ENCODE peak calls at places on chromosomes 6 and 20, in six cellular contexts. S is lower lobe of right lung, E is psoas muscle, A is stomach, X is heart right ventricle, V is tibial artery. C is an unnamed sample. For H3K9me3 and H3K4me1, the result is how much of the 10 kb centered on the place peaks cover.

GRCh38 chr6:83193747-83194582 is 808 bp downstream of the RWDD2A start:
- DNase-seq in S (peak), E (peak), A (peak), X (peak), V (peak), C (peak)

GRCh38 chr20:18734525-18735189 is 78.9 kb upstream of the SCP2D1 start:
- DNase-seq in S (no peak), E (no peak), A (no peak), X (no peak), V (no peak), C (no peak)

GRCh38 chr6:1901556-1901955 is 291.8 kb downstream of the FOXC1 start:
- DNase-seq in S (no peak), E (no peak), A (no peak), X (no peak), V (no peak), C (no peak)

GRCh38 chr6:118565317-118565960 is 17.3 kb downstream of the PLN start:
- DNase-seq in S (no peak), E (no peak), A (no peak), X (no peak), V (no peak), C (peak)

GRCh38 chr6:15507221-15507620 is 155.6 kb downstream of the DTNBP1 start:
- DNase-seq in S (no peak), E (no peak), A (no peak), X (no peak), V (no peak), C (no peak)

GRCh38 chr20:33846291-33846916 is 35.3 kb downstream of the CHMP4B start:
- DNase-seq in S (no peak), E (no peak), A (no peak), X (no peak), V (peak), C (no peak)

GRCh38 chr6:51817832-51818231 is 269.6 kb downstream of the PKHD1 start:
- DNase-seq in S (no peak), E (no peak), A (no peak), X (no peak), V (no peak), C (no peak)

GRCh38 chr20:35264755-35265154 is 13.2 kb downstream of the MMP24OS start:
- DNase-seq in S (no peak), E (no peak), A (no peak), X (no peak), V (no peak), C (no peak)

GRCh38 chr6:132843316-132844040 is 29.1 kb downstream of the RPS12 start:
- DNase-seq in S (no peak), E (no peak), A (no peak), X (no peak), V (no peak), C (no peak)

GRCh38 chr20:20743511-20744169 is 31.2 kb upstream of the RALGAPA2 start:
- DNase-seq in S (peak), E (peak), A (peak), X (peak), V (peak), C (peak)

GRCh38 chr6:167493310-167493709 is 168.4 kb downstream of the TTLL2 start:
- DNase-seq in S (no peak), E (no peak), A (no peak), X (no peak), V (no peak), C (no peak)

GRCh38 chr20:23091741-23092408 is 5.8 kb upstream of the CD93 start:
- DNase-seq in S (no peak), E (no peak), A (no peak), X (no peak), V (no peak), C (no peak)

GRCh38 chr20:63116412-63117106 is 99.4 kb downstream of the YTHDF1 start:
- DNase-seq in S (peak), E (no peak), A (no peak), X (peak), V (no peak), C (peak)

GRCh38 chr6:28710466-28711191 is 184.9 kb downstream of the GPX5 start:
- DNase-seq in S (no peak), E (no peak), A (no peak), X (no peak), V (no peak), C (no peak)

GRCh38 chr6:125748534-125749111 is 809 bp upstream of the HEY2 start:
- DNase-seq in S (no peak), E (no peak), A (no peak), X (no peak), V (no peak), C (no peak)

GRCh38 chr6:145372671-145373123 is 362.6 kb downstream of the EPM2A start:
- DNase-seq in S (no peak), E (no peak), A (peak), X (no peak), V (no peak), C (no peak)

GRCh38 chr6:22147983-22148797 is 148.6 kb downstream of the PRL start:
- DNase-seq in S (peak), E (no peak), A (no peak), X (peak), V (no peak), C (peak)

GRCh38 chr20:36473164-36473563 is 68.2 kb upstream of the MYL9 start:
- DNase-seq in S (no peak), E (no peak), A (no peak), X (no peak), V (no peak), C (no peak)

GRCh38 chr6:100343678-100344077 is 121.0 kb downstream of the SIM1 start:
- DNase-seq in S (no peak), E (no peak), A (no peak), X (no peak), V (no peak), C (no peak)

GRCh38 chr20:42191140-42191860 is 573.1 kb upstream of the CHD6 start:
- DNase-seq in S (no peak), E (no peak), A (no peak), X (no peak), V (no peak), C (no peak)

GRCh38 chr20:53910312-53911002 is 159.9 kb downstream of the BCAS1 start:
- DNase-seq in S (no peak), E (no peak), A (no peak), X (no peak), V (no peak), C (no peak)

GRCh38 chr6:143397229-143398222 is 53.0 kb downstream of the ADAT2 start:
- DNase-seq in S (peak), E (peak), A (peak), X (no peak), V (peak), C (peak)

GRCh38 chr6:15369838-15370237 is 124.0 kb downstream of the JARID2 start:
- DNase-seq in S (no peak), E (no peak), A (no peak), X (no peak), V (no peak), C (no peak)

GRCh38 chr6:13453172-13453552 is 34.2 kb downstream of the GFOD1 start:
- DNase-seq in S (no peak), E (no peak), A (no peak), X (no peak), V (no peak), C (no peak)

GRCh38 chr6:145031001-145031400 is 704.3 kb downstream of the EPM2A start:
- DNase-seq in S (no peak), E (no peak), A (no peak), X (no peak), V (no peak), C (no peak)

GRCh38 chr6:165002866-165003265 is 306.5 kb downstream of the C6orf118 start:
- DNase-seq in S (no peak), E (no peak), A (no peak), X (no peak), V (no peak), C (no peak)
- H3K9me3 ChIP-seq in S (under half), E (under half), A (under half), X (under half), V (under half), C (half or more)

GRCh38 chr20:25256226-25256859 is 8.5 kb downstream of the PYGB start:
- DNase-seq in S (no peak), E (no peak), A (no peak), X (no peak), V (no peak), C (no peak)
- H3K4me1 ChIP-seq in S (under half), E (under half), A (half or more), X (half or more), V (half or more), C (half or more)

DNA sequence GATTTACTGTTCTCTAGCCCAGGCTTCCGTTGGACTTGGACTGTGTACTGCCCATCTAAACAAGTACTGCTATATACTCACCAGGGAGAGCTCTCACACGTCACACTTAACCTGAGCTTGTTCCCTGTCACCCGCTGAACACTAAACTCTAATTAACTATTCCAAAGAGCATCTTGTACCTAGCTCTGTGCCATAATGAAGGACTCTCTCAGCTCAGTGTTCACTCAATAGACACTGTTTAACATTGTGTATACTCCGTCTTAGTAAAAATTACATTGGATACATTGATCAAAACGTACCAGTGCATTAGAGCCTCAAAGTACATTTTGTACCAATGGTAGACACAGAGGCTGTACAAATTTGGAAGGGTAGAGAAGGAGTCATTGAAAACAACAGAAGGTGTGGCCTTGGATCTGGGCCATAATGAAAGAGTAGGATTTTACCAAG is 55.4 kb upstream of the EPHA7 start:
- DNase-seq in S (no peak), E (no peak), A (no peak), X (no peak), V (no peak), C (peak)
- TF ChIP-seq CTCF in S (no peak), E (no peak), A (no peak), X (no peak), V (no peak), C (no peak)

DNA sequence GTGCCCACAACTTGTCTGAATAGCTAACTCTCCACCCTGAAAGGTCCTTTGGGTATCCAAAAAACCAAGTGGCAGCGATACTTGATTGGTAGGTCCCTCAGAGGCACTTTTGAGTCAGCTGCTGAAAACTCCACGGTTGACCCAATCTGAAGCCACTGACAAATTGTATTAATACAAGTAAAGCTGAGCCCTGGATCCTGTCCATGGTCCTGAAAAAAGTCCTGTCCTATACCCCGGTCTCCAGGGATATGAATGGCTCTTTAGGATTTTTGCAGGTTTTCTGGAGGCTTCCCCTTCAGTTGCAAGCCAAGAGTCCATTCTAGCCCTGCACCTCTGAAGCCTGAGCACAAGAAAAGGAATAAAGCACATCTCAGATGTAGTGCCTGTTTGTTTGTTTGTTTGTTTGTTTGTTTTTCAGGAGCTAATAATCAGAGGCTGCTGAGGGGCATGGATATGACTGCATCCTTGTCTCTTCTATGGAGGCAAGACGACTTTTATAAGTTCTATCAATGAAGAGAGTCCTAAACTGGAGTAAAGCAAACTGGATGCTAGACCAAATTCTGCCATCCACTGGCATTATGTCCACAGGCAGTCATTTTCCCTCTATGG is 1.7 kb upstream of the SLC12A5 start:
- DNase-seq in S (no peak), E (no peak), A (no peak), X (no peak), V (peak), C (no peak)
- H3K9me3 ChIP-seq in S (under half), E (under half), A (under half), X (under half), V (under half), C (under half)

GRCh38 chr6:134211297-134211696 is 106.6 kb downstream of the SGK1 start:
- DNase-seq in S (no peak), E (no peak), A (no peak), X (no peak), V (no peak), C (no peak)

GRCh38 chr6:134221250-134221649 is 96.7 kb downstream of the SGK1 start:
- DNase-seq in S (no peak), E (no peak), A (no peak), X (no peak), V (no peak), C (no peak)

GRCh38 chr6:134217516-134218140 is 100.3 kb downstream of the SGK1 start:
- DNase-seq in S (no peak), E (no peak), A (no peak), X (no peak), V (no peak), C (no peak)

GRCh38 chr6:134217110-134217509 is 100.8 kb downstream of the SGK1 start:
- DNase-seq in S (no peak), E (no peak), A (no peak), X (no peak), V (no peak), C (no peak)

DNA sequence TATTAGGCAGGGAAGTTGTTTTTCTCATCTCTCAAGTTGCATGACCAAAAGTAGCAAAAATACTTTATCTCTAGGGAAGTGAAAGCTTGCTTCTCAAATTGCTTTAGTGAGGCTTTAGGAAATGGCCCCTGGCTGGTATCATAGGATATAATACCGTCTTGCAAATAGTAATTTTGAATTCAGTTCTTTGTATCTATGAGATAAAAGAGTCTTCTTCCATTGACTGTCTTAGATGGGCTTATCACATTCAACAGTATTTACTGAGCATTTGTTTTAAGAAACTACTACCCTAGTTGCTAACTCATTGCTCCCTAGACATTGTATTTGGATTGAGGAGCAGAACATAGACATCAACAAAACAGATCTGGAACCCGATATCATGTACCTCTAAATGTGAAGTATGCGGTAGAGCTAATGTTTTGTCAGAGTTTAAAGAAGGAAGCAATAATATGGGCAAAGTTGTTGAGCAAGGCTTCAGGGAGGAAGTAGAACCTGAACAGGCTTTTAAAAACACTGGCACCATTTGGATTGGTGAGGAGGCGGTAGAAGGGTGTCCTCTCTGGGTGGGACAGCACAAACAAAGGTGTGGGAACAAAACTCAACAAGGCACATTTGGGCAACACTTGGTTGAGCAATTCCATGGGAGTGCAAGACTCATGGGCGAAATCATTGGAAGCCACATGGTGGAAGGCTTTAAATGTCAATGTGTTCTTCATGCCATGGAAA is 101.4 kb downstream of the SGK1 start:
- DNase-seq in S (no peak), E (no peak), A (no peak), X (no peak), V (no peak), C (no peak)
- H3K4me1 ChIP-seq in S (under half), E (under half), A (under half), X (under half), V (under half), C (under half)

DNA sequence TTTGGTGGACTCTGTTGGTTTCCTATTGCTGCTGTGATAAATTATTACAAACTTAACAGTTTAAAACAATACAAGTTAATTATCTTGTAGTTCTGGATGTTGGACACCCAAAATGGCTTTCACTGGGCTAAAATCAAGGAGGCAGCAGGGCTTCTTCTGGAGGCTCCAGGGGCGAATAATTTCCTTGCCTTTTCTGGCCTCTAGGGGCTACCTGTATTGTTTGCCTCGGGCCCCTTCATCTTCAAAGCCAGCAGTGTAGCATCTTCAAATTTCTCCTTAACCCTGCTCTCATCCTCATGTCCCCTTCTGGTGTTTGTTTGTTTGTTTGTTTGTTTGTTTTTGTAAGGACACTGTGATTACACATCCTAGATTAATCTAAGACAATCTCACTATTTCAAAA is 60.5 kb upstream of the ANKEF1 start:
- DNase-seq in S (no peak), E (no peak), A (no peak), X (no peak), V (no peak), C (no peak)
- TF ChIP-seq CTCF in S (no peak), E (no peak), A (no peak), X (no peak), V (no peak), C (no peak)

GRCh38 chr6:71367763-71368162 is 79.2 kb downstream of the OGFRL1 start:
- DNase-seq in S (no peak), E (no peak), A (no peak), X (no peak), V (no peak), C (no peak)

GRCh38 chr6:71368284-71368683 is 79.7 kb downstream of the OGFRL1 start:
- DNase-seq in S (no peak), E (no peak), A (no peak), X (no peak), V (no peak), C (no peak)

GRCh38 chr6:71364910-71365542 is 76.4 kb downstream of the OGFRL1 start:
- DNase-seq in S (no peak), E (no peak), A (no peak), X (no peak), V (no peak), C (no peak)
- H3K9me3 ChIP-seq in S (under half), E (under half), A (under half), X (under half), V (under half), C (under half)

GRCh38 chr6:43493230-43493629 is 15.9 kb downstream of the TJAP1 start:
- DNase-seq in S (no peak), E (no peak), A (no peak), X (no peak), V (no peak), C (no peak)

GRCh38 chr6:43492673-43493072 is 15.3 kb downstream of the TJAP1 start:
- DNase-seq in S (no peak), E (no peak), A (no peak), X (no peak), V (no peak), C (no peak)

GRCh38 chr6:43494321-43494720 is 15.8 kb downstream of the LRRC73 start:
- DNase-seq in S (no peak), E (no peak), A (no peak), X (no peak), V (no peak), C (no peak)

GRCh38 chr6:43494766-43495165 is 15.4 kb downstream of the LRRC73 start:
- DNase-seq in S (no peak), E (no peak), A (no peak), X (no peak), V (no peak), C (no peak)

DNA sequence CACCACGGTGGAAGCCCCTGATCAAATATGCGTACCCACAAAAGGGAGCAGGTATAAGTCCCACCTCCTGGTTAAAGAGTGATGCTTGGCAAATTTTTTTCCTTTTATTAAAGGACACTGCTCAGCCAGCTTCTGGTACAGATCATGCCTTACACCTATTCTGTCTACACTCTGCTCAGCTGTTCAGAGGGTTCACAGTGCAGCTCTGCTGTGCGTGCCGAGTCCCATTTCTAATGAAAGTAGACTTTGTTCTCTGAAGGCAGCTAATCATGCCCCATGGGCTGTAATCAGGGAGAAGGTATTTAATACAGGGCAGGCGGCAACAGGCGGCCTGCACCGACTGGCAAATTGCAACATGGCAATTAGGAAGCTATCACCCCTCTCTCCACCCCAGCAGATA is 16.3 kb downstream of the LRRC73 start:
- DNase-seq in S (no peak), E (no peak), A (no peak), X (no peak), V (no peak), C (no peak)
- H3K4me1 ChIP-seq in S (under half), E (under half), A (under half), X (under half), V (half or more), C (under half)